ENCODE peak calls at places on chromosomes 13 and 19, in four cellular contexts. J is Caco-2; U is SK-N-SH; G is CD8-positive, alpha-beta T cell. O is an unnamed sample. For H3K4me1 and H3K36me3, the result is how much of the 10 kb centered on the place peaks cover.

GRCh38 chr13:92602560-92602959 is 624.0 kb upstream of the GPC6 start:
- DNase-seq in G (no peak), U (no peak), J (no peak), O (no peak)

GRCh38 chr13:74871671-74872070 is 610.3 kb downstream of the TBC1D4 start:
- DNase-seq in J (no peak), G (no peak), U (no peak), O (no peak)

GRCh38 chr19:31111741-31112140 is 237.5 kb downstream of the TSHZ3 start:
- DNase-seq in J (no peak), U (no peak), G (no peak), O (no peak)

GRCh38 chr13:85413664-85414063 is 385.6 kb downstream of the SLITRK6 start:
- DNase-seq in U (no peak), G (no peak), J (no peak), O (no peak)

GRCh38 chr13:49248433-49249002 is 793 bp downstream of the CDADC1 start:
- DNase-seq in J (no peak), U (peak), G (peak), O (no peak)

GRCh38 chr19:35105411-35106290 is 10.0 kb upstream of the FXYD3 start:
- DNase-seq in J (no peak), G (no peak), U (no peak), O (no peak)

GRCh38 chr13:112814905-112815585 is 125.2 kb downstream of the ATP11A start:
- DNase-seq in J (no peak), U (no peak), G (no peak), O (no peak)

GRCh38 chr13:40749327-40749726 is 21.7 kb downstream of the MRPS31 start:
- DNase-seq in U (no peak), G (no peak), J (no peak), O (no peak)

GRCh38 chr13:24784319-24784718 is 20.4 kb downstream of the RNF17 start:
- DNase-seq in J (no peak), G (no peak), U (no peak), O (no peak)

GRCh38 chr19:33430674-33431277 is 57.3 kb downstream of the CEBPG start:
- DNase-seq in J (peak), G (peak), U (peak), O (peak)

GRCh38 chr19:30071871-30072270 is 129.8 kb downstream of the URI1 start:
- DNase-seq in J (no peak), G (no peak), U (no peak), O (no peak)

GRCh38 chr19:46386996-46387712 is 26.2 kb downstream of the CCDC8 start:
- DNase-seq in U (no peak), J (no peak), G (no peak), O (no peak)

GRCh38 chr13:76696370-76696769 is 189.8 kb downstream of the KCTD12 start:
- DNase-seq in G (no peak), U (peak), J (peak), O (no peak)

GRCh38 chr19:4815426-4816387 is 15.8 kb downstream of the TICAM1 start:
- DNase-seq in G (peak), J (peak), U (peak), O (peak)

GRCh38 chr19:44367024-44367423 is 10.5 kb upstream of the ZNF112 start:
- DNase-seq in G (no peak), U (no peak), J (no peak), O (no peak)

GRCh38 chr19:2538096-2538757 is 62.3 kb downstream of the GADD45B start:
- DNase-seq in J (no peak), G (no peak), U (no peak), O (no peak)

GRCh38 chr13:84481958-84482357 is 599.7 kb upstream of the SLITRK1 start:
- DNase-seq in J (no peak), G (no peak), U (no peak), O (no peak)

GRCh38 chr19:42280761-42281174 is 11.7 kb downstream of the CIC start:
- DNase-seq in J (peak), U (peak), G (no peak), O (no peak)

GRCh38 chr19:44548736-44549135 is 19.3 kb upstream of the CEACAM20 start:
- DNase-seq in G (no peak), U (no peak), J (no peak), O (no peak)

GRCh38 chr19:15161028-15161984 is 39.5 kb downstream of the NOTCH3 start:
- DNase-seq in G (no peak), U (peak), J (no peak), O (peak)

GRCh38 chr19:57465680-57466381 is 8.9 kb upstream of the VN1R1 start:
- DNase-seq in J (peak), G (no peak), U (peak), O (peak)

GRCh38 chr19:17873661-17874422 is 2.1 kb downstream of the SLC5A5 start:
- DNase-seq in U (peak), G (peak), J (peak), O (peak)
- H3K4me3 ChIP-seq in U (peak), G (peak), J (peak), O (peak)

GRCh38 chr19:12786950-12787349 is 4.3 kb upstream of the JUNB start:
- DNase-seq in U (no peak), J (no peak), G (no peak), O (no peak)
- H3K4me1 ChIP-seq in U (half or more), J (under half), G (half or more), O (under half)

DNA sequence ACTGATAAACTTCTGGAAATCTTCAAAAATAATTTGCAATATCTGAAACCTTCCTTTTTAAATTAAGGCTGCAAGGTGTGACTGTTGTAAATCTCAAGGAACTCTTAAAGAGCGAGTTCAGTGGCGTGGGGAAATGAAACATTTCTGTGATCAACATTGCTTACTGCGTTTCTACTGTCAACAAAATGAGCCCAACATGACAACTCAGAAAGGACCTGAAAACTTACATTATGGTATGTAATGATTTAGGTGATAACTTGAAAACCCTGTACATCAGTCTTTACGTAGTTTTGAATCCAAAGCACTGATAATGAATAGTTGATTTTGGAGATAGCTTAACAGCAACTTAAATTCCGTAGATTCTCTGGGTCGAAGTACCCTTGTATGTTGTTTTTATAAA is 92.8 kb downstream of the ZMYM2 start:
- DNase-seq in G (no peak), J (no peak), U (no peak), O (no peak)
- H3K36me3 ChIP-seq in G (under half), J (under half), U (half or more), O (under half)

DNA sequence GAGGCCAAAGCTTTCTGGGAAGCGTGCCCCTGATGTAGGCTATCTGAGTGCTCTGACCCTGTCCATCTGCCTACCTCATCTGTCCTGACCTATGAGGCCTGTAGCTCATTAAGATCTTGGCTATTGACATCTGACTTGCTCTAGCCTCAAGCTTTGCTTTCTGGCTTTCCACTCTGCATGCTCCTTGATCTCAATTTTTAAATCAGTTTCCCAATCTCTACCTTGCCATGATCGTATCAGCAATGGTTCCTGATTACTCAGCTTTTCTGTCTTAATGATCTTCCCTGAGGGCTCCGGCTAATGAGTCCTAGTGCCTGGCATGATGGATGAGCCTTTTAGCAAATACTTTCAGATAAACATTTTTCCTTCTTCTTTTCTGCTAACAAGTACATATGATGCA is 262.0 kb downstream of the NDFIP2 start:
- DNase-seq in J (no peak), G (no peak), U (peak), O (no peak)
- H3K4me3 ChIP-seq in J (no peak), G (no peak), U (no peak), O (no peak)

DNA sequence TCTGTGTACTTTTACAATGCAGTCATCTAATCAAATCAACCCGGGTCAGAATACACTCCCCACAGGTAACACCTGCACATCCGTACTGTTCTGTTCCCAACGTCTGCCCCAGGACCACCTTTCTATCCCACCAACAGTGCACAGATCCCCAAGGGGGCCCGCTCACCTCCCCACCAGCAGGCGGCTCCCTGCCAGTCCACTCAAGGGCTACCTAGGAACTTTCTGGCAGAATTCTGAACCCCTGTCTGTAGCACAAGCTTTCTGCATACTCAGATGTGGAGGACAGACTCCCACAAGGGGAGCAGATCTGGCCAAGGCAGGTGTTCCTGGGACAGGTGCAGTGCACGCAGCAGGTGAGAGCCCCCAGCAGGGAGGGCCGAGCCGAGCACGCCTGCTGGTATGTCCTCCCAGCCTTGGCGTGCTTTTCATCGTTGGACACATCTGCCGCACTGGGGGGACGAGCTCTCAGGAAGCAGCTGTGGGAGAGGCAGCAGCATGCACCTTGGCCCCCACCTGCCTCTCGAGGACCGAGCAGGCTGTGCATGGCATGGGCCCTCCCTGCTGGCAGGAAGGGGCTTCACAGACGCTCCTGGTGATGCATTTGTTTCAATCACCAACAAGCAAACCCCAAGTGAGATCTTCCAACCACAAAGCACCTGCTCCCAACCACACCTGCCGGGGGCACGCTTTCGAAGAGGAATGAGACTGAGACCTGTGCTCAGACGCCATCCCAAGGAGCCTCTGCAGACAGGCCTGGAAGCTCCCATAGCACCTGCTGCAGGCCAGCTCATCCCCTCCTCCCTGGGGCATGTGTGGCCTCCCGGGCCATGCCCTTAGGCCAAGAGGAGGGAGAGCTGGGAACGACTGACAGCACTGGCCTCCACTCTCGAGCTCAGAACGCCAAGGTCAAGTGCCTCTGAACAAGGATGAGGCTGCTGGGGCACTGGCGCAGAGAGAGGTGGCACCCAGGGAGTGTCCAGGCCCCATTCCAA is 35.9 kb downstream of the RAB20 start:
- DNase-seq in J (no peak), G (no peak), U (no peak), O (no peak)
- H3K4me1 ChIP-seq in J (under half), G (under half), U (under half), O (under half)

GRCh38 chr19:1076046-1076386 is 9.0 kb downstream of the ARHGAP45 start:
- DNase-seq in U (no peak), J (no peak), G (no peak), O (no peak)

GRCh38 chr19:1079566-1080111 is 12.7 kb downstream of the ARHGAP45 start:
- DNase-seq in J (no peak), U (peak), G (no peak), O (no peak)

GRCh38 chr19:1073956-1074511 is 7.1 kb downstream of the ARHGAP45 start:
- DNase-seq in G (no peak), J (no peak), U (no peak), O (no peak)

GRCh38 chr19:1074512-1075283 is 7.7 kb downstream of the ARHGAP45 start:
- DNase-seq in J (no peak), G (peak), U (peak), O (peak)

DNA sequence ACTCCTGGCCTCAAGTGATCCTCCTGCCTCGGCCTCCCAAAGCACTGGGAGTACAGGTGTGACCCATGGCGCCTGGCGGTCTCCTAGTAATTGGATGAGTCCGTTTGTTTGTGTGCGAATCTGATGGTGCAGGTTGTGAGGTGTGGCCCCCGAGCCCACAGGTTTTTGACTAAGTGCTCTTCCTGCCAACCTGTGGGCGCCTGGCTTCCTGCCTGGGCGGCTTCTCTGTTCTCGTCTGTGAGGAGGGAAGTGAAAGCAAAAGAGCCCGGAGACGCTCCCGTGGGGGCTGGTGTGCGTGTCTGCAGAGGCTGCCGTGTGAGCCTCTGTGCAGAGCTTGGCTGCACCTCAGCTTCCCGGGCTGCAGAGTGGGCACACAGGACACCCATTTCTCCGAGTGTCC is 10.0 kb downstream of the ARHGAP45 start:
- DNase-seq in U (no peak), G (peak), J (no peak), O (no peak)
- H3K36me3 ChIP-seq in U (under half), G (half or more), J (under half), O (under half)

DNA sequence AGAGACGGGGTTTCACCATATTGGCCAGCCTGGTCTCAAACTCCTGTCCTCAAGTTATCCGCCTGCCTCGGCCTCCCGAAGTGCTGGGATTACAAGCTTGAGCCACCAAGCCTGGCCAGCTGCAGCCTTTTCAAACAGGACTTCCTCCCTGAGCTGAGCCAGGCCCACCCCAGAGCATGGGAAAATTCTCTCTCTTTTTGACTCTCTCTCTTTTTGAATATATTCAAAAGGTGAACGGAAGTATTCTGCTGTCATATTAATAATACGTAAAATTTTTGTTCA is 539 bp upstream of the ZNF506 start:
- DNase-seq in J (no peak), U (peak), G (no peak), O (no peak)
- H3K4me3 ChIP-seq in J (peak), U (peak), G (peak), O (peak)